ENCODE peak calls at places on chromosomes 11 and 22, in four cellular contexts. J is H1, U is HepG2, C is GM12878. G is an unnamed sample.

GRCh38 chr11:126604461-126604860 is 249.0 kb downstream of the ST3GAL4 start:
- DNase-seq in U (no peak), J (no peak), C (no peak), G (no peak)

GRCh38 chr22:23262474-23263332 is 82.4 kb downstream of the BCR start:
- DNase-seq in C (no peak), J (no peak), U (no peak), G (no peak)

GRCh38 chr11:132101861-132102260 is 731.4 kb downstream of the NTM start:
- DNase-seq in J (no peak), U (no peak), C (no peak), G (no peak)

GRCh38 chr11:72578051-72578450 is 96.2 kb downstream of the PDE2A start:
- DNase-seq in C (no peak), J (no peak), U (no peak), G (no peak)

GRCh38 chr11:112321521-112322172 is 61.0 kb upstream of the PLET1 start:
- DNase-seq in J (no peak), C (peak), U (peak), G (no peak)

GRCh38 chr11:66012946-66013761 is 1.3 kb downstream of the CST6 start:
- DNase-seq in J (no peak), U (no peak), C (no peak), G (no peak)

GRCh38 chr22:19105867-19106802 is 16.1 kb downstream of the DGCR2 start:
- DNase-seq in J (no peak), U (no peak), C (no peak), G (no peak)

GRCh38 chr22:39289445-39290247 is 29.8 kb downstream of the RPL3 start:
- DNase-seq in C (no peak), U (no peak), J (no peak), G (no peak)

GRCh38 chr11:31968774-31969433 is 122.0 kb upstream of the RCN1 start:
- DNase-seq in J (no peak), C (no peak), U (no peak), G (no peak)

GRCh38 chr11:113176561-113176960 is 137.8 kb upstream of the TTC12 start:
- DNase-seq in J (no peak), C (no peak), U (no peak), G (no peak)

GRCh38 chr11:64787526-64788320 is 9.4 kb upstream of the SF1 start:
- DNase-seq in U (peak), J (peak), C (no peak), G (no peak)

GRCh38 chr11:84247931-84248330 is 961.8 kb upstream of the CCDC90B start:
- DNase-seq in U (no peak), C (no peak), J (no peak), G (no peak)

GRCh38 chr11:119878990-119879389 is 150.0 kb upstream of the NECTIN1 start:
- DNase-seq in C (no peak), J (no peak), U (no peak), G (no peak)

GRCh38 chr11:12137938-12138731 is 27.7 kb downstream of the MICAL2 start:
- DNase-seq in U (no peak), C (no peak), J (no peak), G (no peak)

GRCh38 chr11:116422976-116423375 is 349.8 kb downstream of the BUD13 start:
- DNase-seq in J (peak), U (peak), C (no peak), G (no peak)

GRCh38 chr22:38699143-38699542 is 1.6 kb downstream of the JOSD1 start:
- DNase-seq in U (no peak), J (no peak), C (no peak), G (no peak)

GRCh38 chr11:108003623-108004022 is 5.1 kb upstream of the CUL5 start:
- DNase-seq in U (no peak), J (no peak), C (no peak), G (no peak)

GRCh38 chr11:96459751-96460150 is 69.9 kb downstream of the JRKL start:
- DNase-seq in U (no peak), J (no peak), C (no peak), G (no peak)

GRCh38 chr22:39935622-39936021 is 24.6 kb upstream of the TMA7B start:
- DNase-seq in C (no peak), U (no peak), J (no peak), G (no peak)

GRCh38 chr11:117442049-117442868 is 114.6 kb downstream of the CEP164 start:
- DNase-seq in J (no peak), U (no peak), C (no peak), G (no peak)

GRCh38 chr11:73625690-73626318 is 20.6 kb upstream of the PLEKHB1 start:
- DNase-seq in J (peak), U (peak), C (peak), G (peak)

GRCh38 chr22:46573781-46574437 is 36.5 kb upstream of the CELSR1 start:
- DNase-seq in J (no peak), C (no peak), U (no peak), G (no peak)

GRCh38 chr22:50695421-50696250 is 23.0 kb downstream of the SHANK3 start:
- DNase-seq in J (no peak), C (no peak), U (no peak), G (no peak)

GRCh38 chr22:50697667-50698506 is 25.3 kb downstream of the SHANK3 start:
- DNase-seq in C (no peak), U (no peak), J (no peak), G (no peak)

GRCh38 chr22:50696799-50697561 is 24.4 kb downstream of the SHANK3 start:
- DNase-seq in U (no peak), C (no peak), J (peak), G (no peak)

GRCh38 chr22:50694766-50695420 is 22.3 kb downstream of the SHANK3 start:
- DNase-seq in U (no peak), J (no peak), C (no peak), G (no peak)

DNA sequence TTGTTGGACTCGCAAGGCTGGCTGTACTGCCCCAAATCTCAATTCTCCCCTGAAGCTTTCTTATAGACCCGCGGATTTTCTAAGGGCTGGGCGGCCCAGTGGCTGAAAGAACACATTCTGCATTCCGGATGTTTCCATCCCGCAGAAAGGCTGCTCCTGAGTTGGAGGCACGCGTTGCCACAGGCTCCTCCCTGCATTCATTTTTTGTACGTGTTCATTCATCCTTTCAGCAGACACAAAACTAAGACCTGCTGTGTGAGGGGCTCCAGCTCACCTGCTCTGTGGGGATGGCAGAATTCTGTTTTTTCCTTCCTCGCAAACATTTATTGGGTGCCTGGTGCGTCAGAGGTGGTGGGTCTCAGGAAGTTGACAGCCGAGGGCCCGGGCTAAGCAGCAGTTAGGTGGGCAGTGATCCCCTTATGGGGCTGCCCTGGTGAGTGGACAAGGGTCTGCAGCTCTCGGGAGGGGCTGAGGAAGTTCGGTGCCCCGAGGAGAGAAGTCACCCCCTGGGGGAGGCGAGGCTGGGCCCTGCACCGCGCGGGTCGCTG is 23.7 kb downstream of the SHANK3 start:
- DNase-seq in J (no peak), U (no peak), C (no peak), G (no peak)
- TF ChIP-seq ZNF274 in J (no peak), U (no peak), C (no peak), G (no peak)

DNA sequence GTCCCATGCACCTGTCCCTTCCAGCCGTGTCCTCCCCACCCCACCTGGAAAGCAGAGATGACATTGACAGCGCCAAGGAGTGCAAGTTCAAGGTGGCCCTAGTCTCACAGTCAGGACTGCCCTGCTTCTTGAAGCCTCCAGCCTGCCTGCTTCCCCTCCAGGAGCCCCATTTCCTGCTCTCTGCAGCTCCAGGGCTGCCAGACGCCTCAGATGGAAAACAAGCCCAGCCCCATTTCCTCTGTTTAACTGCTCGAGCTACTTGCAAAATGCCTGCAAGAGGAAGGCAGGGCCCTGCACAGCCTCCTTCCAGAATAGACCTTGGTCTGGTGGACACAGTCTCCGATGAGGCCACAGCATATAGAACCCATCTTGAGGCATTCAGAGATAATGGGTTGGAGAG is 5.0 kb upstream of the DGKZ start:
- DNase-seq in J (no peak), C (no peak), U (no peak), G (peak)
- H3K9ac ChIP-seq in J (no peak), C (no peak), U (no peak), G (peak)

GRCh38 chr11:86577663-86578636 is 94.5 kb downstream of the ME3 start:
- DNase-seq in C (no peak), J (no peak), U (peak), G (no peak)

GRCh38 chr11:86574493-86575207 is 97.8 kb downstream of the ME3 start:
- DNase-seq in C (no peak), U (no peak), J (no peak), G (no peak)

GRCh38 chr11:86576946-86577624 is 95.3 kb downstream of the ME3 start:
- DNase-seq in J (no peak), U (no peak), C (no peak), G (no peak)

GRCh38 chr11:86575927-86576326 is 96.5 kb downstream of the ME3 start:
- DNase-seq in U (no peak), J (no peak), C (no peak), G (no peak)

GRCh38 chr11:86575208-86575855 is 97.1 kb downstream of the ME3 start:
- DNase-seq in J (no peak), C (no peak), U (no peak), G (no peak)
- TF ChIP-seq SUZ12 in J (no peak), C (no peak), U (no peak), G (no peak)

DNA sequence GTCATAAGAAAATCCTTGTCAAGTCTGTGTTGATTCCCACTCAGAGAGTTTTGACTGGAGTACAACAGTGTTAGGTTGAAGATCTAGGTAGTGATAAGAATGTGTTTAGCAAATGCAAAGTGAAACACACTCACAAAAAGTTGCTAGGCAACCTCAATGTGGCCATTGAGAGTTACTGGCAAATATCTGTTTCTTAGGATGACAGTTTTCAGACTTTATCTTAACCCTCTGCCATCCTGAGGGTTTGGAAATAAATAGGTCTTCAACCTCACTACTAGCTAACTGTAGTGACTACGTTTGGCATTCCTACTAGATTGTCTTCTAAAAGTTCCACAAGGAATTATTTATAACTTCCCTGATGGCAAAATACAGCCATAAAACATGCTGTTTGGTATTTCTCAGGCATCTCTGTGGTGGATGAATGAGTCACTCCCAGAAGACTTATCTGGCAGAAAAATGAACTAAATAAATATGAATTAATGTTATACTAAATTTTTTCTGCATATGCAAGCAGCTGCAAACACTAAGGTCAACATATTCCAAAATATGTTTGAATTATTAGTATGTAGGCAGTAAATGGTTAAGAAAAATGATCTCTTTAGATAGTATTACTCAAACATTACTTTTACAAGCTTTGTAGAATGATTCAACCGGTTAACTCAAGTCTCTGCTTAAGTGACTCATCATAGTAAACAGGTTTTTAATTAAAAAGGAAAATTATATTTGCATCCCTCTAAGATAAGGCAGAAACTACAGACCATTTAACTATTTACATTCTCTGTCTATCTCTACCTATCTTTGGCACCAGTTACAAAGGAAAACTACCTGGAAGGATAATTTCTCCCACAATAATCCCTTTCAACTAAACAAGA is 17.1 kb upstream of the SYTL2 start:
- DNase-seq in C (no peak), J (no peak), U (no peak), G (no peak)
- TF ChIP-seq ZNF274 in C (no peak), J (no peak), U (no peak), G (no peak)

GRCh38 chr22:20429254-20430100 is 8.1 kb downstream of the SCARF2 start:
- DNase-seq in U (no peak), J (peak), C (no peak), G (no peak)

GRCh38 chr22:20430101-20430640 is 7.5 kb downstream of the SCARF2 start:
- DNase-seq in U (no peak), C (no peak), J (no peak), G (no peak)

GRCh38 chr22:20431520-20432237 is 5.9 kb downstream of the SCARF2 start:
- DNase-seq in C (no peak), U (no peak), J (peak), G (no peak)

GRCh38 chr22:20432244-20432686 is 5.4 kb downstream of the SCARF2 start:
- DNase-seq in C (no peak), J (no peak), U (no peak), G (no peak)

DNA sequence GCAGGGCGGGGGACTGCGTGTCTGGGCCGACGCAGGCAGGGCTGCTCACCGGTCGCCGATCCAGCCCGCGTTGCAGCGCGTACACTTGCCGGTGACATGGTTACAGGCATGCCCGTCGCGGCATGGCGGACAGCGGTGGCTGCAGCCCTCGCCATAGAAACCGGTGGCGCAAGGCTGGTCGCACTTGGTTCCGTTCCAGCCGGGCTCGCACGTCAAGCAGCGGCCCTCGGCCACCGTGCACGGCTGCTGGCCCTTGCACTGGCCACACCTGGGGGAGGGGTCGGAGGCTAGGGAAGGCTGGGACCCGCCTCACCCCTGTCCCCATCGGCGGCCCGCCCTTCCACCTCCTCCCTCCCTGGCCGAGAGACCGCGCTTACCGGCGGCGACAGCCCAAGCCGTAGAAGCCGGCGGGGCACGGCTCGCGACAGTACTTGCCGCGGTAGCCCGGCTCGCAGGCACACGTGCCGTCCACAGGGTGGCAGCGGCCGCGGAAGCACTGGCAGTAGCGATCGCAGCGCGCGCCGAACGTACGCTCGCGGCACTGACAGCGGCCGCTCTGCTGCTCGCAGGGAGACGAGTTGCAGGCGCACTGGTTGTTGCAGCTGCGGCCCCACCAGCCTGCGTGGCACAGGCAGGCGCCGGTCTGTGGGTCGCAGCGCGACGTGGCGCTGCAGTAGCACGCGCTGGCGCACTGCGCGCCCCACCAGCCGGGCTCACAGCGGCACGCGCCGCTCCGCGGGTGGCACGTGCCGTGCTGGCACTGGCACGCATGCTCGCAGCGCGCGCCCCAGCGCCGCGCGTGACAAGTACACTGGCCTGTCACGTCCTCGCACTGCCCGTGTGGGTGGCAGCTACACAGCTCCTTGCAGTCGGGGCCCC is 6.7 kb downstream of the SCARF2 start:
- DNase-seq in U (no peak), C (no peak), J (peak), G (no peak)
- H3K9ac ChIP-seq in U (no peak), C (no peak), J (no peak), G (peak)

GRCh38 chr11:62033191-62034044 is 66.0 kb upstream of the FTH1 start:
- DNase-seq in C (no peak), J (no peak), U (peak), G (no peak)
- TF ChIP-seq SUZ12 in C (no peak), J (no peak), U (no peak), G (no peak)

DNA sequence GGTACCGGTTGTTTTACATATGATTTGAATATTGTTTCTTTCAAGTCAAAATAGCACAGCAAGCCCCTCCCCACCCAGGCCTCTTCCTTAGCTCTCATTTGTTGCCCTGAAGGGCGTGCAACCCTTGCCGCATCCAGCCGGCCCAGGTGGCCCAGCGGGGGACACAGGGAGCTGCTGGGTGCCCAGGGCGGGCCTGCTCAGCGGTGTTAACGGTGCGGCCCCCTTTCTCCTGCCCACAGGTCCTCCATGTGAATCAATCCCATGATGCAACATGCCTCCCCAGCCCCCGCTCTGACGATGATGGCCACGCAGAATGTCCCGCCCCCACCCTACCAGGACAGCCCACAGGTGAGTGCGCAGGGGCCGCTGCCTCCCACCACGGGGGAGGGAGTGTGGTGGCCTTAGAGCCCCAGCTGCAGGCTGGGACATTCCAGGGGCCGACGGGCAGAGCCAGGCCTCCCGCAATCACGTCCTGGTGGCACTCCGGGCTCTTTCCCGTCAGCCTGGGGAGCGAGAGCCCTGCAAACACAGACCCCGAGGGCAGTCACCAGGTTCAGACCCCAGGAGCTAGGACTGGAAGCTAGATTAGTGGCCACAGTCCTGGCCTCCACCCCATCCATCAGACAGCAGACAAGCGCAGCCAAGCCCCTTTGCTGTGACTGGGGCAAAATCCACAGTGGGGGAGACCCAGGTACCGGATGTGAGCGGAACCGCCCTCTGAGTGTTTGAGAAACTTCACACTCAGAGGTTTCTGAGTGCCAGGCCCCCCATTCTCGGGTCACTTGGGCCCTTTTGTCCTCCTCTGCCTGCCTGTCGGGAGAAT is 144.8 kb downstream of the FEZ1 start:
- DNase-seq in J (no peak), C (no peak), U (no peak), G (no peak)
- TF ChIP-seq ZNF274 in J (no peak), C (no peak), U (no peak), G (no peak)

DNA sequence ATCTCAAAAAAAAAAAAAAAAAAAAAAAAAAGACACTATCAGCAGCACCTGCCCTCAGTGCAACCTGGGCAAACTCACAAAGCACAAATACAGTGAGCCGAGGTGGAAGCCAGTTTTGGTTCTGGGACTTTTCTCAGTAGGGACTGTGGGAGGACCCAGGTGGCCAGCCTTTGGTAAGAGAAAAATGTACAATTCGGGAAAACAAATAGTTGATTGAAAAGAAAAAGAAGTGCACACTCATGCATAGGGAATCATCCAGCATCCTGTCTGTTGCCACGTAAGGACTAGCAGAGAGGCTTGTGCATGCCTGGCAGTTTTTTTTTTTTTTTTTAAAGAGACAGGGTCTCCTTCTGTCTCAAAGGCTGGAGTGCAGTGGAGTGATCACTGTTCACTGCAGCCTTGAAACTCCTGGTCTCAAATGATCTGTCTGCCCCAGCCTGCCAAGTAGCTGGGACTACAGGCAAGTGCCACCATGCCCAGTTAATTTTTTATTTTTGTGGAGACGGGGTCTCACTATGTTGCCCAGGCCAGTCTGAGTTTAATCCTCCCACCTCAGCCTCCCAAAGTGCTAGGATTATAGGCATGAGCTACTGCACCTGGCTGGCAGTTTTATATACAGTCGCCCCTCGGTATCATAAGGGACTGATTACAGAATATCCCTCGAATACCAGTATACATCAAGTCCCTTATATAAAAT is 36.7 kb downstream of the TPST2 start:
- DNase-seq in C (no peak), U (no peak), J (no peak), G (no peak)
- H3K9ac ChIP-seq in C (no peak), U (no peak), J (no peak), G (no peak)